ENCODE peak calls at places on chromosomes 16 and 17, in four cellular contexts. N, J, K and Y are unnamed samples.

GRCh38 chr17:78128616-78129384 is at the start of gene TMC6:
- DNase-seq in N (peak), J (no peak), K (peak), Y (peak)

GRCh38 chr17:5499790-5500189 is 13.4 kb downstream of the MIS12 start:
- DNase-seq in K (no peak), N (no peak), J (no peak), Y (no peak)

GRCh38 chr17:19766421-19767270 is 18.5 kb upstream of the ALDH3A1 start:
- DNase-seq in K (peak), J (no peak), N (peak), Y (peak)

GRCh38 chr17:63477471-63478440 is 895 bp downstream of the ACE start:
- DNase-seq in K (no peak), J (no peak), N (no peak), Y (no peak)

GRCh38 chr17:17198281-17198680 is 7.9 kb downstream of the PLD6 start:
- DNase-seq in J (no peak), K (no peak), N (no peak), Y (no peak)

GRCh38 chr17:27959382-27959709 is 66.2 kb upstream of the LYRM9 start:
- DNase-seq in N (no peak), K (no peak), J (no peak), Y (no peak)

GRCh38 chr17:37327341-37328090 is 48.3 kb upstream of the C17orf78 start:
- DNase-seq in J (no peak), N (no peak), K (no peak), Y (no peak)

GRCh38 chr17:73998246-73999220 is 204.9 kb upstream of the RPL38 start:
- DNase-seq in J (no peak), N (peak), K (peak), Y (peak)

GRCh38 chr17:4592240-4593005 is 8.1 kb downstream of the SMTNL2 start:
- DNase-seq in N (no peak), J (no peak), K (no peak), Y (no peak)

GRCh38 chr17:66508896-66509843 is 206.8 kb downstream of the PRKCA start:
- DNase-seq in K (peak), J (no peak), N (no peak), Y (no peak)

GRCh38 chr16:15777533-15778203 is 79.2 kb downstream of the MYH11 start:
- DNase-seq in J (no peak), N (peak), K (peak), Y (peak)

GRCh38 chr16:74449470-74449869 is 28.2 kb upstream of the CLEC18B start:
- DNase-seq in K (no peak), N (no peak), J (no peak), Y (no peak)

GRCh38 chr16:88437367-88437964 is 15.6 kb upstream of the ZFPM1 start:
- DNase-seq in J (no peak), N (peak), K (peak), Y (no peak)

GRCh38 chr17:11404431-11404830 is 163.4 kb downstream of the SHISA6 start:
- DNase-seq in N (no peak), K (no peak), J (no peak), Y (no peak)

GRCh38 chr17:3800362-3801042 is 486 bp downstream of the ITGAE start:
- DNase-seq in N (no peak), K (no peak), J (no peak), Y (no peak)

GRCh38 chr17:39094607-39095308 is 56.7 kb downstream of the PLXDC1 start:
- DNase-seq in K (no peak), J (no peak), N (no peak), Y (no peak)

GRCh38 chr16:49067776-49068175 is 213.9 kb downstream of the CBLN1 start:
- DNase-seq in J (no peak), K (no peak), N (no peak), Y (no peak)

GRCh38 chr16:29154676-29155121 is 169.8 kb downstream of the LAT start:
- DNase-seq in J (no peak), N (no peak), K (no peak), Y (no peak)

GRCh38 chr17:36609498-36609862 is 8.1 kb downstream of the MRM1 start:
- DNase-seq in J (no peak), K (no peak), N (no peak), Y (no peak)

DNA sequence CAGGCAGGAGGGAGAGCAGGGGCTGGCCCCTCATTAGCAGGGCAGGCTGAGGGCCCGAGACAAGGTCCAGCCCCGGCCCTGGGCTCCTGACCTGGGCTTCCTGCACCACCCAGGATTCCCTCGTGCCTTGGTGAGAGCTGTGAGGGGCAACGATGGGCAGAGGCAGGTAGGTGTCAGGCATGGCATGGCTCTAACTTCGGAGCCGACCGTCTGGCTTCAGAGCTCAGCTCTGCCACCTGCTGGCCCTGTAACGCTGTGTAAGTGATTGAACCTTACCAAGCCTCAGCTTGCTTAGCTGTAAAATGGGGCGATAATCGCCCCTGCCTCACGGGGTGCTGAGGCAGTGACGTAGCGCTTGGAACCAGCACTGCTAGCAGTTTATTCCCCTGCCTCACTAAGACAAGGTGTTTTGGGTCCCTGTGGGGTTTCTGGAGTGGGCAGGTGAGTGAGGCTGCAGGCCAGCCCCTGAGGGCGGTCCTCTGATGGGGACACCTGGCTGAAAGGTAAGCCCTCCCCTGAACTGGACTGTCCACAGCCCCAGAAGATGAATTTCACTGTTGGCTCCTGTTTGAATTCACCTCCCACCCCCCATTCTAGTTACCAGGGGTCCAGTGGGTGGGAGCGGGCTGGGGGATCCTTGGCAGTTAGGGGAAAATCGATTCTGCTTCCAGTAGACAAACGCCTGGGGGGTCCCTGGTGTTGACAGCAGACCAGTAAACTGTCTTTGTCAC is 184.8 kb upstream of the GSE1 start:
- DNase-seq in N (peak), K (peak), J (no peak), Y (peak)
- TF ChIP-seq SPI1 in N (no peak), K (no peak), J (no peak), Y (no peak)

GRCh38 chr17:12922120-12922519 is 95.7 kb downstream of the ELAC2 start:
- DNase-seq in N (no peak), J (no peak), K (no peak), Y (no peak)

GRCh38 chr17:12927541-12928425 is 90.0 kb downstream of the ELAC2 start:
- DNase-seq in N (no peak), J (no peak), K (no peak), Y (no peak)

GRCh38 chr17:12928736-12929135 is 89.1 kb downstream of the ELAC2 start:
- DNase-seq in J (no peak), N (no peak), K (no peak), Y (no peak)

GRCh38 chr17:12927001-12927400 is 90.8 kb downstream of the ELAC2 start:
- DNase-seq in N (no peak), K (no peak), J (no peak), Y (no peak)

DNA sequence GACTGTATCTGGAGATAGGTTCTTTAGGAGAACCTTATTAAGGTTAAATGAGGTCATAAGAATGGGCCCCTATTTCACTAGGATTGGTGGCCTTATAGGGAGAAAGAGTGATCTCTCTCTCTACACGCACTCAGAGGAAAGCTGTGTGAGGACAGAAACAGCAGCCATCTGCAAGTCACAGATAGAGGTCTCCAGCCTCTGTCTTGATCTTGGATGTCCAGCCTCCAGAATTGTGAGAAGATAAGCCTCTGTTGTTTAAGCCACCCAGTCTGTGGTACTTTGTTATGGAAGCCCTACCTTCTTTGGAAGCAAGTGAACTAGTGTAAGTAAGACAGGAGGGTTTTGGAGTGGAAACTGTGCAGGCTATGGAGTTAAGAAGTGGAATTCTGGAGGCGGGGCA is 93.2 kb downstream of the ELAC2 start:
- DNase-seq in J (no peak), K (no peak), N (no peak), Y (no peak)
- TF ChIP-seq SPI1 in J (no peak), K (no peak), N (no peak), Y (no peak)

GRCh38 chr17:57645950-57646686 is 99.0 kb downstream of the CCDC182 start:
- DNase-seq in N (no peak), K (no peak), J (no peak), Y (peak)
- TF ChIP-seq SPI1 in N (no peak), K (no peak), J (no peak), Y (no peak)

GRCh38 chr16:54657058-54657708 is 273.5 kb upstream of the IRX5 start:
- DNase-seq in K (no peak), J (no peak), N (no peak), Y (no peak)

GRCh38 chr16:54654429-54654828 is 276.2 kb upstream of the IRX5 start:
- DNase-seq in N (no peak), K (no peak), J (no peak), Y (no peak)

GRCh38 chr16:54657709-54658102 is 273.0 kb upstream of the IRX5 start:
- DNase-seq in N (no peak), J (no peak), K (no peak), Y (no peak)

GRCh38 chr16:54651851-54652770 is 278.6 kb upstream of the IRX5 start:
- DNase-seq in K (no peak), N (no peak), J (no peak), Y (no peak)

DNA sequence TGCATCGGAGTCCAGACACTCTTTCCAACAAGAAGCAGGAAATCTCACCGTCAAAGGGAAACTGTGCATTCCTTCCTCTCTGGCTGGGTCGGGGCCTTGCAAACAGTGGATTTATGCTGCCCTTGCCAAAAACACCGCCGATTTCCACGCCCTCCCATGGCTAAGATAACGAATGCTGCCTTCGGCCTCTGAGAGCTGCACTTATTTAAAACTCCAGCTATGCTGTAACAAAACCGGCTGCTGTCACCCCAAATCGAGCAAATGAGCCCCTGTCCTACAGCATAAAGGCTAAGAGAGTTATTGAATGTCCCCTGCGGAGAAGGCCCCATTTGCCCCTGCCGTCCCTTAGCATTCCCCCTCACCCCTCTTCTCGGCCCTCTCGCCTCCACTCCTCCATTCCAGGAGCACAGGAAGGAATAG is 275.5 kb upstream of the IRX5 start:
- DNase-seq in J (no peak), K (no peak), N (no peak), Y (no peak)
- TF ChIP-seq SPI1 in J (no peak), K (no peak), N (no peak), Y (no peak)

DNA sequence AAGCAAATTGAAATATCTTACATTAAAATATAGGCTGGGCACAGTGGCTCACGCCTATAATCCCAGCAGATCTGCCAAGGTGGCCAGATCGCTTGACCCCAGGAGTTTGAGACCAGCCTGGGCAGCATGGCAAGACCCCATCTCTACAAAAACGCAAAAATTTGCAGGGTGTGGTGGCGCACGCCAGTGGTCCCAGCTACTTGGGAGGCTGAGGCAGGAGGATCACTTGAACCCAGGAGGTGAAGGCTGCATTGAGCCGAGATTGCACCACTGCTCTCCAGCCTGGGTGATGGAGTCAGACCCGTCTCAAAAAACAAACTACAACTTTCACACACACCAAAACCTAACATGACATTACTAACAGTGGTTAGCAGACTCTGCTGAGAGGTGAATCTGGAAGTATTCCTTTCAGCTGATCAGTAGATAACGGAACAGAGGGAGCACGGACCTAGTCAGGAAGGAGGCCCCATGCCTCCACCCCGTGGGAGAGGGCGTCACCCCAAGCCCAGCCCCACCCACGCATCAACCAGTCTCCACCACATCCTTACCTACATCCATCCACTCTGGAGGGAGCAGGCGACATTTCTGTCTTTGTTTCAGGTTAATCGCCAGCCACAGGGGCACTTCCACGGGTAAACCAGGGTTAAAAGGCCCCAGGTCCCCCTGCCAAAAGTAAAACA is 1.7 kb downstream of the GINS2 start:
- DNase-seq in K (peak), J (no peak), N (no peak), Y (no peak)
- TF ChIP-seq SPI1 in K (no peak), J (no peak), N (no peak), Y (no peak)

GRCh38 chr16:78562156-78562555 is 462.7 kb downstream of the WWOX start:
- DNase-seq in K (no peak), N (no peak), J (no peak), Y (no peak)

GRCh38 chr16:78566397-78567073 is 467.1 kb downstream of the WWOX start:
- DNase-seq in N (no peak), K (no peak), J (no peak), Y (no peak)

GRCh38 chr16:78560997-78561396 is 461.5 kb downstream of the WWOX start:
- DNase-seq in J (no peak), N (no peak), K (no peak), Y (no peak)

GRCh38 chr16:78562650-78563049 is 463.2 kb downstream of the WWOX start:
- DNase-seq in N (no peak), K (no peak), J (no peak), Y (no peak)

GRCh38 chr16:78563905-78564304 is 464.5 kb downstream of the WWOX start:
- DNase-seq in J (no peak), N (no peak), K (no peak), Y (no peak)
- TF ChIP-seq SPI1 in J (no peak), N (no peak), K (no peak), Y (no peak)